ENCODE peak calls at places on chromosomes 13 and 19, in seven cellular contexts. W is heart right ventricle; K is uterus; B is activated CD8-positive, alpha-beta memory T cell treated with anti-CD3 and anti-CD28 coated beads for 48 hours; L is psoas muscle; Q is GM23338; F is AG20443. H is an unnamed sample.

GRCh38 chr13:57823704-57824103 is 192.2 kb downstream of the PCDH17 start:
- DNase-seq in L (no peak), B (no peak), Q (no peak), F (no peak), K (no peak), W (no peak), H (no peak)

GRCh38 chr13:86788624-86789023 is 882.5 kb upstream of the SLITRK5 start:
- DNase-seq in B (no peak), K (no peak), Q (no peak), F (no peak), L (no peak), W (no peak), H (no peak)

GRCh38 chr19:38049105-38049649 is 142.2 kb downstream of the SIPA1L3 start:
- DNase-seq in F (no peak), Q (no peak), B (peak), L (no peak), K (no peak), W (no peak), H (peak)

GRCh38 chr19:35123573-35123972 is 8.0 kb downstream of the FXYD3 start:
- DNase-seq in L (peak), F (peak), W (no peak), Q (no peak), K (no peak), B (no peak), H (no peak)

GRCh38 chr19:6803036-6803404 is 30.5 kb downstream of the VAV1 start:
- DNase-seq in L (no peak), Q (peak), W (no peak), K (no peak), F (no peak), B (no peak), H (no peak)

GRCh38 chr19:42052241-42052863 is 17.7 kb downstream of the GRIK5 start:
- DNase-seq in K (no peak), F (no peak), L (peak), B (no peak), Q (no peak), W (no peak), H (no peak)

GRCh38 chr19:29268721-29269483 is 56.0 kb upstream of the UQCRFS1 start:
- DNase-seq in Q (no peak), W (no peak), K (no peak), B (no peak), L (no peak), F (no peak), H (no peak)

GRCh38 chr13:43597599-43597945 is 189.2 kb downstream of the ENOX1 start:
- DNase-seq in L (no peak), F (no peak), K (no peak), W (no peak), Q (no peak), B (no peak), H (no peak)

GRCh38 chr19:32566246-32566830 is 14.7 kb upstream of the PDCD5 start:
- DNase-seq in B (no peak), F (no peak), L (no peak), K (no peak), Q (no peak), W (no peak), H (peak)

GRCh38 chr19:15436012-15436825 is 13.5 kb downstream of the WIZ start:
- DNase-seq in B (no peak), W (no peak), K (peak), F (peak), Q (peak), L (peak), H (no peak)

GRCh38 chr13:30832845-30833332 is 73.2 kb upstream of the MEDAG start:
- DNase-seq in B (no peak), L (peak), F (no peak), K (peak), Q (peak), W (no peak), H (peak)

GRCh38 chr19:17172624-17173345 is 42.4 kb upstream of the USE1 start:
- DNase-seq in B (no peak), Q (no peak), K (no peak), F (no peak), W (no peak), L (no peak), H (no peak)

GRCh38 chr19:39052243-39052746 is 19.9 kb upstream of the FBXO27 start:
- DNase-seq in Q (peak), W (peak), L (peak), K (peak), F (peak), B (no peak), H (peak)

GRCh38 chr13:69565334-69565733 is 542.3 kb upstream of the ATXN8OS start:
- DNase-seq in F (no peak), B (no peak), K (no peak), Q (peak), L (no peak), W (no peak), H (peak)

GRCh38 chr13:32837307-32837972 is 178.8 kb upstream of the KL start:
- DNase-seq in B (no peak), K (no peak), W (no peak), F (no peak), Q (no peak), L (no peak), H (no peak)

GRCh38 chr19:49497047-49497789 is 984 bp downstream of the RPS11 start:
- DNase-seq in L (peak), W (peak), Q (peak), K (no peak), B (no peak), F (peak), H (peak)

GRCh38 chr13:79581870-79582315 is 100.9 kb downstream of the NDFIP2 start:
- DNase-seq in K (no peak), B (no peak), Q (no peak), W (peak), F (peak), L (peak), H (peak)

GRCh38 chr19:55486043-55486970 is 1.3 kb downstream of the NAT14 start:
- DNase-seq in Q (no peak), B (no peak), L (peak), K (peak), F (peak), W (no peak), H (no peak)

GRCh38 chr19:50357178-50358100 is 8.0 kb downstream of the NAPSA start:
- DNase-seq in F (peak), K (peak), Q (peak), L (peak), W (peak), B (peak), H (peak)

H was measured in mesenchymal stem cell.